ENCODE peak calls at places on chromosome 5, in six cellular contexts. L, T, V, H, E and S are unnamed samples.

GRCh38 chr5:102664946-102665345 is 90.2 kb upstream of the PAM start:
- DNase-seq in H (no peak), T (no peak), L (no peak), V (no peak), E (no peak), S (no peak)

GRCh38 chr5:133899506-133899905 is 68.9 kb downstream of the C5orf15 start:
- DNase-seq in V (no peak), H (no peak), T (no peak), L (no peak), E (no peak), S (no peak)

GRCh38 chr5:124043456-124043855 is 531.5 kb downstream of the CSNK1G3 start:
- DNase-seq in V (no peak), E (no peak), T (no peak), H (no peak), L (no peak), S (no peak)

GRCh38 chr5:142748568-142749249 is 21.5 kb upstream of the ARHGAP26 start:
- DNase-seq in V (peak; percentile 62), E (peak; percentile 35), H (no peak), T (peak; percentile 70), L (no peak), S (no peak)

GRCh38 chr5:57494104-57495098 is 11.8 kb upstream of the ACTBL2 start:
- DNase-seq in T (no peak), E (no peak), L (no peak), V (peak; percentile 73), H (no peak), S (no peak)

GRCh38 chr5:169006206-169006605 is 294.7 kb downstream of the SLIT3 start:
- DNase-seq in H (no peak), E (no peak), L (no peak), T (no peak), V (no peak), S (no peak)

GRCh38 chr5:170312666-170313065 is 15.1 kb upstream of the LCP2 start:
- DNase-seq in E (peak; percentile 61), V (peak; percentile 79), L (no peak), T (no peak), H (no peak), S (no peak)

GRCh38 chr5:138459311-138459710 is 6.0 kb upstream of the EGR1 start:
- DNase-seq in E (peak; percentile 91), L (peak; percentile 75), H (no peak), V (peak; percentile 94), T (peak; percentile 82), S (peak; percentile 84)

GRCh38 chr5:2714026-2714425 is 37.5 kb downstream of the IRX2 start:
- DNase-seq in T (no peak), L (no peak), V (no peak), E (no peak), H (no peak), S (no peak)

GRCh38 chr5:10149911-10150310 is 99.8 kb downstream of the ATPSCKMT start:
- DNase-seq in T (no peak), E (no peak), V (no peak), L (no peak), H (no peak), S (no peak)

GRCh38 chr5:72850113-72850512 is 33.7 kb downstream of the TNPO1 start:
- DNase-seq in H (no peak), T (no peak), L (no peak), V (no peak), E (no peak), S (no peak)

GRCh38 chr5:163846512-163846911 is 341.1 kb downstream of the MAT2B start:
- DNase-seq in E (no peak), T (no peak), L (no peak), H (no peak), V (no peak), S (no peak)

GRCh38 chr5:25033658-25034057 is 388.9 kb upstream of the CDH10 start:
- DNase-seq in L (no peak), V (no peak), T (no peak), H (no peak), E (no peak), S (no peak)

GRCh38 chr5:8828596-8829321 is 717.1 kb downstream of the SEMA5A start:
- DNase-seq in T (no peak), L (no peak), H (no peak), E (no peak), V (no peak), S (no peak)

GRCh38 chr5:10793785-10794184 is 32.8 kb upstream of the DAP start:
- DNase-seq in H (no peak), T (no peak), V (no peak), E (no peak), L (no peak), S (no peak)

GRCh38 chr5:128536861-128537305 is 1.2 kb downstream of the FBN2 start:
- DNase-seq in E (no peak), T (no peak), L (no peak), H (no peak), V (no peak), S (no peak)

GRCh38 chr5:64859881-64860280 is 91.2 kb downstream of the CWC27 start:
- DNase-seq in V (no peak), H (no peak), L (no peak), T (no peak), E (no peak), S (no peak)

GRCh38 chr5:11890777-11891176 is 13.5 kb downstream of the CTNND2 start:
- DNase-seq in V (no peak), H (no peak), L (no peak), T (no peak), E (no peak), S (no peak)

GRCh38 chr5:165334186-165334585 is 1828.8 kb downstream of the MAT2B start:
- DNase-seq in L (no peak), H (no peak), V (no peak), E (no peak), T (no peak), S (no peak)